ENCODE peak calls at places on chromosomes 12 and 14, in five cellular contexts. One of them, this sample, is unnamed.

GRCh38 chr12:98499668-98500456 is 15.5 kb upstream of the TMPO start:
- DNase-seq in heart left ventricle: no peak
- DNase-seq in CD8-positive, alpha-beta T cell: no peak
- DNase-seq in psoas muscle: no peak
- DNase-seq in lung: no peak
- DNase-seq in this sample: no peak

GRCh38 chr12:76637807-76638206 is 78.2 kb upstream of the OSBPL8 start:
- DNase-seq in heart left ventricle: no peak
- DNase-seq in CD8-positive, alpha-beta T cell: no peak
- DNase-seq in psoas muscle: no peak
- DNase-seq in lung: no peak
- DNase-seq in this sample: no peak

GRCh38 chr14:100106260-100106659 is 41.0 kb downstream of the EVL start:
- DNase-seq in heart left ventricle: no peak
- DNase-seq in psoas muscle: no peak
- DNase-seq in CD8-positive, alpha-beta T cell: peak
- DNase-seq in lung: no peak
- DNase-seq in this sample: no peak

GRCh38 chr14:64971890-64972785 is at the start of gene RAB15:
- DNase-seq in CD8-positive, alpha-beta T cell: no peak
- DNase-seq in psoas muscle: peak
- DNase-seq in heart left ventricle: peak
- DNase-seq in lung: no peak
- DNase-seq in this sample: peak

GRCh38 chr12:130835011-130835410 is 4.0 kb downstream of the STX2 start:
- DNase-seq in CD8-positive, alpha-beta T cell: no peak
- DNase-seq in lung: no peak
- DNase-seq in psoas muscle: no peak
- DNase-seq in heart left ventricle: no peak
- DNase-seq in this sample: peak

GRCh38 chr12:67366530-67367196 is 97.5 kb downstream of the CAND1 start:
- DNase-seq in lung: no peak
- DNase-seq in CD8-positive, alpha-beta T cell: no peak
- DNase-seq in psoas muscle: no peak
- DNase-seq in heart left ventricle: no peak
- DNase-seq in this sample: no peak

GRCh38 chr14:67537736-67538135 is 4.6 kb downstream of the PLEKHH1 start:
- DNase-seq in heart left ventricle: no peak
- DNase-seq in CD8-positive, alpha-beta T cell: no peak
- DNase-seq in psoas muscle: no peak
- DNase-seq in lung: no peak
- DNase-seq in this sample: no peak

GRCh38 chr14:105136401-105137322 is 31.9 kb downstream of the JAG2 start:
- DNase-seq in heart left ventricle: no peak
- DNase-seq in psoas muscle: no peak
- DNase-seq in lung: no peak
- DNase-seq in CD8-positive, alpha-beta T cell: no peak
- DNase-seq in this sample: no peak

GRCh38 chr12:6927379-6927991 is at the start of gene ATN1:
- DNase-seq in lung: peak
- DNase-seq in psoas muscle: peak
- DNase-seq in CD8-positive, alpha-beta T cell: no peak
- DNase-seq in heart left ventricle: peak
- DNase-seq in this sample: peak

GRCh38 chr12:95574030-95574429 is 22.8 kb upstream of the USP44 start:
- DNase-seq in heart left ventricle: no peak
- DNase-seq in CD8-positive, alpha-beta T cell: no peak
- DNase-seq in lung: no peak
- DNase-seq in psoas muscle: no peak
- DNase-seq in this sample: no peak

GRCh38 chr12:93777249-93777648 is 100.1 kb downstream of the CRADD start:
- DNase-seq in heart left ventricle: no peak
- DNase-seq in psoas muscle: no peak
- DNase-seq in CD8-positive, alpha-beta T cell: no peak
- DNase-seq in lung: no peak
- DNase-seq in this sample: no peak

GRCh38 chr12:106135781-106136180 is 3.0 kb downstream of the NUAK1 start:
- DNase-seq in CD8-positive, alpha-beta T cell: no peak
- DNase-seq in psoas muscle: no peak
- DNase-seq in lung: no peak
- DNase-seq in heart left ventricle: no peak
- DNase-seq in this sample: no peak

GRCh38 chr14:91186515-91187066 is 57.9 kb downstream of the GPR68 start:
- DNase-seq in psoas muscle: no peak
- DNase-seq in heart left ventricle: no peak
- DNase-seq in lung: no peak
- DNase-seq in CD8-positive, alpha-beta T cell: no peak
- DNase-seq in this sample: no peak

GRCh38 chr12:85866929-85867776 is 6.9 kb upstream of the NTS start:
- DNase-seq in CD8-positive, alpha-beta T cell: no peak
- DNase-seq in lung: peak
- DNase-seq in heart left ventricle: no peak
- DNase-seq in psoas muscle: no peak
- DNase-seq in this sample: no peak

GRCh38 chr14:60602312-60602711 is 47.0 kb downstream of the SIX1 start:
- DNase-seq in CD8-positive, alpha-beta T cell: no peak
- DNase-seq in lung: no peak
- DNase-seq in heart left ventricle: no peak
- DNase-seq in psoas muscle: no peak
- DNase-seq in this sample: no peak

GRCh38 chr14:37969511-37969979 is 238.2 kb upstream of the SSTR1 start:
- DNase-seq in lung: no peak
- DNase-seq in heart left ventricle: no peak
- DNase-seq in CD8-positive, alpha-beta T cell: no peak
- DNase-seq in psoas muscle: no peak
- DNase-seq in this sample: no peak

GRCh38 chr12:132955094-132955932 is 793 bp downstream of the ZNF605 start:
- DNase-seq in lung: peak
- DNase-seq in psoas muscle: peak
- DNase-seq in heart left ventricle: no peak
- DNase-seq in CD8-positive, alpha-beta T cell: no peak
- DNase-seq in this sample: no peak

DNA sequence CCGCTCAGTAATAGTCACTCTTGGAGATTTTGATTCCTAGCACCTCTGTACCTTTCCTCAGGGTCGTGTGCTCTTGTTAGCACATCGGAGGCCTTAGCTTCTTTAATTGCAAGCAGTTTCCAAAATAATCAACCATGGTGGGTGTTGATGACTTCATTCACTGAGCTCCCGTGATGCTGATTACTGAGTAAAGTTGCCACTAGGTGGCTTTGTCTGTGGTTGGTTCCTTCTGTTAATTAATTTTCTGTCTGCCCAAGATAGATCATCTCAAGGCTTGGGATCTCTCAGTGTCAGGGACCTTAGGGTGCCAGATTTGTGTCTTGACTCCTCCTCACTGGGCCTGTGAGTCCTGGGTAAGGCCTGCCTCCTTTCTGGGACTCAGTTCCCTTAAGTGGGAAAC is 54.3 kb downstream of the PTPN11 start:
- DNase-seq in psoas muscle: no peak
- DNase-seq in lung: no peak
- DNase-seq in CD8-positive, alpha-beta T cell: no peak
- DNase-seq in heart left ventricle: no peak
- DNase-seq in this sample: no peak
- TF ChIP-seq CTCF in psoas muscle: no peak
- TF ChIP-seq CTCF in lung: no peak
- TF ChIP-seq CTCF in CD8-positive, alpha-beta T cell: no peak
- TF ChIP-seq CTCF in heart left ventricle: no peak
- TF ChIP-seq CTCF in this sample: no peak

DNA sequence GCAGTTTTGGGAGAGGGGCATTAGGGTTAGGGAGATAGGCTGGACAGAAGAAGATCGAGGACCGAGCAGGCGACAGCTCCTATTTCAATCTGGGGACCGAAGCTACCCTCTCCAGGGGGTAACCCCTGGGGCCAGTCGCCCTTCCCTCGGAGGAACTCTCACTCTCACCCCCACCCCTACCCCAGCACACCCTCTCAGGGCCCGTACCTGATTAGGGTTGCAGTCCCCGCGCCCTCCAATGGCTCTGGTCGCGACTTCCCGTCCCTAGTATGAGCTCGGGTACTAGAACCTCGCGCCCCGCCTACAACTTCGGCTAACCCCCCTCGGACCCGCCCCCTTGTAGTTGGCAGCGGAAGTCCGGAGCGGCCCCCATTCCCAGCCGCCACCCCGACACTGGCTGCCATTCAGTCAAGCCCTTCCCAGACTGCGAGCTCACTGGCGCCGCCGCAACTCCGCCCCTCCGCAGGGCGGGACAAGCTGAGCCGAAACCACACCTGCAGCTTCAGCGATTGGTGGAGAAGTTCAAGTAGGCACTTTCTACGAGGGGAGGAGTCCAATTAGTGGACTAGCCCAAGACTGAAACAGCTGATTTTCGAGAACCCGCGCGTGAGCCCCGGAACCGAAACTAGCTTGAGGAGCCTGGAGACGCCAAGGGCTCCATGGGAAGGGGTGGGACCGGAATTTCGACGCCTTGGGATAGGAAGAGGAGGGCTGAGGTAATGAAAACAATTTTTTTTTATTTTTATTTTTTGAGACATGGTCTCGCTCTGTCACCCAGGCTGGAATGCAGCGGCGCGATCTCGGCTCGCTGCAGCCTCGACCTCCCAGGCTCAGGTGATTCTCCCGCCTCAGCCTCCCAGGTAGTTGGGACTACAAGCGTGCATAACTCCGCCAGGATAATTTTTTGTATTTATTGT is at the start of gene STAT2:
- DNase-seq in lung: peak
- DNase-seq in psoas muscle: peak
- DNase-seq in CD8-positive, alpha-beta T cell: peak
- DNase-seq in heart left ventricle: peak
- DNase-seq in this sample: peak
- H3K4me3 ChIP-seq in lung: peak
- H3K4me3 ChIP-seq in psoas muscle: peak
- H3K4me3 ChIP-seq in CD8-positive, alpha-beta T cell: peak
- H3K4me3 ChIP-seq in heart left ventricle: peak
- H3K4me3 ChIP-seq in this sample: peak

GRCh38 chr14:76089575-76089974 is 62.1 kb upstream of the GPATCH2L start:
- DNase-seq in heart left ventricle: no peak
- DNase-seq in CD8-positive, alpha-beta T cell: no peak
- DNase-seq in lung: no peak
- DNase-seq in psoas muscle: no peak
- DNase-seq in this sample: no peak

GRCh38 chr14:76091036-76091435 is 60.7 kb upstream of the GPATCH2L start:
- DNase-seq in psoas muscle: peak
- DNase-seq in heart left ventricle: peak
- DNase-seq in CD8-positive, alpha-beta T cell: no peak
- DNase-seq in lung: no peak
- DNase-seq in this sample: no peak

GRCh38 chr14:76086636-76087035 is 65.1 kb upstream of the GPATCH2L start:
- DNase-seq in psoas muscle: peak
- DNase-seq in lung: no peak
- DNase-seq in CD8-positive, alpha-beta T cell: no peak
- DNase-seq in heart left ventricle: no peak
- DNase-seq in this sample: no peak

GRCh38 chr14:76089151-76089550 is 62.6 kb upstream of the GPATCH2L start:
- DNase-seq in CD8-positive, alpha-beta T cell: no peak
- DNase-seq in psoas muscle: no peak
- DNase-seq in lung: no peak
- DNase-seq in heart left ventricle: no peak
- DNase-seq in this sample: no peak

DNA sequence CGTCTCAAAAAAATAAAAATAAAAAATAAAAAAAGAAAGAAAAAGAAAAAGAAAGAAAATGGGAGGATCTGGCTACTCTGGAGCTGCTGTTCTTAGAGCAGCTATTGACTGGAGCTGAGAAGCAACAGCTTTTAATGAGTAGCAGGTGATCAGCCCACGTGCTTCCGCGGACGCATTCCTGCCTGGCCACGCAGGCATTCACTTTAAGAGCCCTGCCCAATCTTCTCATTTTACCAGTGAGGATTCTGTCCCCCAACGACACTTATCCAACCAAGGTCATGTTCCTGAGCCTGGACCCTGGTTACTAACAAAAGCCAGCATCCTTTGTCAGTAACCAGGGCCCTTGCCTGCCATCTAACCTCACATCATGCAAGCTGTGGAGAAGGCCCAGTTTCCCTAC is 61.1 kb upstream of the GPATCH2L start:
- DNase-seq in lung: no peak
- DNase-seq in heart left ventricle: no peak
- DNase-seq in CD8-positive, alpha-beta T cell: no peak
- DNase-seq in psoas muscle: no peak
- DNase-seq in this sample: no peak
- TF ChIP-seq CTCF in lung: no peak
- TF ChIP-seq CTCF in heart left ventricle: no peak
- TF ChIP-seq CTCF in CD8-positive, alpha-beta T cell: no peak
- TF ChIP-seq CTCF in psoas muscle: no peak
- TF ChIP-seq CTCF in this sample: no peak

DNA sequence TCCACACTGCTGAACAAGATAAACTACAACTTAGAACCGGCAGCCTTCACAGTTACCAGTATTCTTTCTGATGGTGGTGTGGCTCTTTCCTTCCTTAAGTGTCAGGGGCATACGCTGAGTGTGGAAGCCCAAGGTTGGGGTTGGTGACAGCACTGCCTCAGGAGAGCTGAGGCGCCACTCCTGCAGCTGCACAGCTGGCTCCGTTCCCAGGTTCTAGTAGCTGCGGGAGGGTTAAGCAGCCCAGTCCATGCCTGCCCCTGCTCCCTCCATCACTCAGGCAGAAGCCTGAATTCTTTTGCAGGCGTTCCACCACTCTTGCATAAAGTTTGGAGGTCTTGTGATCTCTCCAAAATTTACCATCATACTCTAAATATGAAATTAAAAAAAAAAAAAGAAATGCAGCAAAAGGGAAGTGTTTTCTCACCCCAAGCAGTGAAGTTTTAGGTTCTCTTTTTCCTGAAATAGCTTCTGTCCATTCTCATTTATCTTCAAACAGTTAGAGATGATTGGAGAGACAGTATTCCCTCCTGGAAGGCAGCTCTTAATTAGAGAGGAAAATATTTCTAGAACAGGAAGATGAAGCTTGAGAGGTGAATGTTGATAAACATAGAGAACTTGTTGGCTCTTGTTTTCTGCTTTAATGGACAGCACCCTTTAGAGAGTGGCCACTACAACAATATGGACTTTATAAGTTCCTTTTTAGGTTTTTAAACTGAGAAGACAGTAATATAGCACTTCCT is 136.1 kb downstream of the FGD4 start:
- DNase-seq in heart left ventricle: peak
- DNase-seq in CD8-positive, alpha-beta T cell: no peak
- DNase-seq in psoas muscle: peak
- DNase-seq in lung: peak
- DNase-seq in this sample: peak
- H3K4me3 ChIP-seq in heart left ventricle: peak
- H3K4me3 ChIP-seq in CD8-positive, alpha-beta T cell: no peak
- H3K4me3 ChIP-seq in psoas muscle: peak
- H3K4me3 ChIP-seq in lung: peak
- H3K4me3 ChIP-seq in this sample: peak